ENCODE peak calls at places on chromosomes 3 and 15, in eight cellular contexts. One of them, this sample, is unnamed.

GRCh38 chr3:194285024-194285858 is 65.9 kb downstream of the CPN2 start:
- DNase-seq in uterus: peak
- DNase-seq in activated CD8-positive, alpha-beta T cell treated with anti-CD3 and anti-CD28 coated beads for 36 hours: no peak
- DNase-seq in GM12865: no peak
- DNase-seq in astrocyte of the spinal cord: peak
- DNase-seq in NB4: no peak
- DNase-seq in PC-3: peak
- DNase-seq in fibroblast of pulmonary artery: peak
- DNase-seq in this sample: peak

GRCh38 chr3:69081583-69082262 is 1.6 kb upstream of the UBA3 start:
- DNase-seq in uterus: no peak
- DNase-seq in activated CD8-positive, alpha-beta T cell treated with anti-CD3 and anti-CD28 coated beads for 36 hours: peak
- DNase-seq in GM12865: peak
- DNase-seq in astrocyte of the spinal cord: no peak
- DNase-seq in NB4: no peak
- DNase-seq in PC-3: peak
- DNase-seq in fibroblast of pulmonary artery: no peak
- DNase-seq in this sample: no peak

GRCh38 chr15:25095179-25095578 is 140.4 kb downstream of the SNRPN start:
- DNase-seq in uterus: no peak
- DNase-seq in activated CD8-positive, alpha-beta T cell treated with anti-CD3 and anti-CD28 coated beads for 36 hours: no peak
- DNase-seq in GM12865: no peak
- DNase-seq in astrocyte of the spinal cord: no peak
- DNase-seq in NB4: no peak
- DNase-seq in PC-3: no peak
- DNase-seq in fibroblast of pulmonary artery: no peak
- DNase-seq in this sample: no peak

GRCh38 chr15:58291848-58292247 is 139.9 kb upstream of the LIPC start:
- DNase-seq in uterus: no peak
- DNase-seq in activated CD8-positive, alpha-beta T cell treated with anti-CD3 and anti-CD28 coated beads for 36 hours: no peak
- DNase-seq in GM12865: no peak
- DNase-seq in astrocyte of the spinal cord: no peak
- DNase-seq in NB4: no peak
- DNase-seq in PC-3: no peak
- DNase-seq in fibroblast of pulmonary artery: no peak
- DNase-seq in this sample: no peak

GRCh38 chr15:37792351-37792750 is 142.1 kb upstream of the TMCO5A start:
- DNase-seq in uterus: no peak
- DNase-seq in activated CD8-positive, alpha-beta T cell treated with anti-CD3 and anti-CD28 coated beads for 36 hours: no peak
- DNase-seq in GM12865: no peak
- DNase-seq in astrocyte of the spinal cord: peak
- DNase-seq in NB4: no peak
- DNase-seq in PC-3: no peak
- DNase-seq in fibroblast of pulmonary artery: no peak
- DNase-seq in this sample: no peak

GRCh38 chr15:78414608-78415250 is 23.3 kb upstream of the IREB2 start:
- DNase-seq in uterus: no peak
- DNase-seq in activated CD8-positive, alpha-beta T cell treated with anti-CD3 and anti-CD28 coated beads for 36 hours: no peak
- DNase-seq in GM12865: no peak
- DNase-seq in astrocyte of the spinal cord: no peak
- DNase-seq in NB4: no peak
- DNase-seq in PC-3: no peak
- DNase-seq in fibroblast of pulmonary artery: no peak
- DNase-seq in this sample: no peak

GRCh38 chr3:31882431-31882830 is 98.6 kb downstream of the OSBPL10 start:
- DNase-seq in uterus: no peak
- DNase-seq in activated CD8-positive, alpha-beta T cell treated with anti-CD3 and anti-CD28 coated beads for 36 hours: no peak
- DNase-seq in GM12865: no peak
- DNase-seq in astrocyte of the spinal cord: no peak
- DNase-seq in NB4: no peak
- DNase-seq in PC-3: no peak
- DNase-seq in fibroblast of pulmonary artery: no peak
- DNase-seq in this sample: no peak

GRCh38 chr3:64351713-64352595 is 126.7 kb upstream of the PRICKLE2 start:
- DNase-seq in uterus: no peak
- DNase-seq in activated CD8-positive, alpha-beta T cell treated with anti-CD3 and anti-CD28 coated beads for 36 hours: no peak
- DNase-seq in GM12865: no peak
- DNase-seq in astrocyte of the spinal cord: peak
- DNase-seq in NB4: no peak
- DNase-seq in PC-3: no peak
- DNase-seq in fibroblast of pulmonary artery: peak
- DNase-seq in this sample: no peak

GRCh38 chr15:66935121-66935520 is 130.3 kb upstream of the SMAD3 start:
- DNase-seq in uterus: no peak
- DNase-seq in activated CD8-positive, alpha-beta T cell treated with anti-CD3 and anti-CD28 coated beads for 36 hours: no peak
- DNase-seq in GM12865: no peak
- DNase-seq in astrocyte of the spinal cord: no peak
- DNase-seq in NB4: no peak
- DNase-seq in PC-3: no peak
- DNase-seq in fibroblast of pulmonary artery: no peak
- DNase-seq in this sample: no peak

GRCh38 chr3:106208266-106208665 is 339.5 kb upstream of the CBLB start:
- DNase-seq in uterus: no peak
- DNase-seq in activated CD8-positive, alpha-beta T cell treated with anti-CD3 and anti-CD28 coated beads for 36 hours: no peak
- DNase-seq in GM12865: no peak
- DNase-seq in astrocyte of the spinal cord: no peak
- DNase-seq in NB4: no peak
- DNase-seq in PC-3: no peak
- DNase-seq in fibroblast of pulmonary artery: no peak
- DNase-seq in this sample: no peak

GRCh38 chr15:92715753-92716152 is 60.2 kb upstream of the FAM174B start:
- DNase-seq in uterus: no peak
- DNase-seq in activated CD8-positive, alpha-beta T cell treated with anti-CD3 and anti-CD28 coated beads for 36 hours: no peak
- DNase-seq in GM12865: no peak
- DNase-seq in astrocyte of the spinal cord: peak
- DNase-seq in NB4: no peak
- DNase-seq in PC-3: peak
- DNase-seq in fibroblast of pulmonary artery: peak
- DNase-seq in this sample: no peak

GRCh38 chr3:188164248-188164687 is 10.3 kb downstream of the LPP start:
- DNase-seq in uterus: no peak
- DNase-seq in activated CD8-positive, alpha-beta T cell treated with anti-CD3 and anti-CD28 coated beads for 36 hours: peak
- DNase-seq in GM12865: no peak
- DNase-seq in astrocyte of the spinal cord: no peak
- DNase-seq in NB4: no peak
- DNase-seq in PC-3: peak
- DNase-seq in fibroblast of pulmonary artery: no peak
- DNase-seq in this sample: no peak

GRCh38 chr15:68389041-68389930 is 42.7 kb downstream of the ITGA11 start:
- DNase-seq in uterus: peak
- DNase-seq in activated CD8-positive, alpha-beta T cell treated with anti-CD3 and anti-CD28 coated beads for 36 hours: no peak
- DNase-seq in GM12865: peak
- DNase-seq in astrocyte of the spinal cord: no peak
- DNase-seq in NB4: peak
- DNase-seq in PC-3: no peak
- DNase-seq in fibroblast of pulmonary artery: no peak
- DNase-seq in this sample: no peak

GRCh38 chr3:24156466-24156865 is 211.4 kb downstream of the NR1D2 start:
- DNase-seq in uterus: no peak
- DNase-seq in activated CD8-positive, alpha-beta T cell treated with anti-CD3 and anti-CD28 coated beads for 36 hours: no peak
- DNase-seq in GM12865: no peak
- DNase-seq in astrocyte of the spinal cord: peak
- DNase-seq in NB4: peak
- DNase-seq in PC-3: peak
- DNase-seq in fibroblast of pulmonary artery: peak
- DNase-seq in this sample: no peak

GRCh38 chr15:86165263-86166204 is 85.9 kb downstream of the AGBL1 start:
- DNase-seq in uterus: no peak
- DNase-seq in activated CD8-positive, alpha-beta T cell treated with anti-CD3 and anti-CD28 coated beads for 36 hours: no peak
- DNase-seq in GM12865: no peak
- DNase-seq in astrocyte of the spinal cord: peak
- DNase-seq in NB4: no peak
- DNase-seq in PC-3: no peak
- DNase-seq in fibroblast of pulmonary artery: no peak
- DNase-seq in this sample: no peak

GRCh38 chr3:192207239-192207638 is 520.1 kb downstream of the FGF12 start:
- DNase-seq in uterus: no peak
- DNase-seq in activated CD8-positive, alpha-beta T cell treated with anti-CD3 and anti-CD28 coated beads for 36 hours: no peak
- DNase-seq in GM12865: no peak
- DNase-seq in astrocyte of the spinal cord: peak
- DNase-seq in NB4: no peak
- DNase-seq in PC-3: peak
- DNase-seq in fibroblast of pulmonary artery: no peak
- DNase-seq in this sample: no peak

GRCh38 chr3:38657369-38657768 is 7.9 kb upstream of the SCN5A start:
- DNase-seq in uterus: no peak
- DNase-seq in activated CD8-positive, alpha-beta T cell treated with anti-CD3 and anti-CD28 coated beads for 36 hours: no peak
- DNase-seq in GM12865: no peak
- DNase-seq in astrocyte of the spinal cord: no peak
- DNase-seq in NB4: no peak
- DNase-seq in PC-3: no peak
- DNase-seq in fibroblast of pulmonary artery: no peak
- DNase-seq in this sample: no peak

GRCh38 chr3:38658886-38659285 is 9.4 kb upstream of the SCN5A start:
- DNase-seq in uterus: no peak
- DNase-seq in activated CD8-positive, alpha-beta T cell treated with anti-CD3 and anti-CD28 coated beads for 36 hours: no peak
- DNase-seq in GM12865: no peak
- DNase-seq in astrocyte of the spinal cord: no peak
- DNase-seq in NB4: no peak
- DNase-seq in PC-3: no peak
- DNase-seq in fibroblast of pulmonary artery: no peak
- DNase-seq in this sample: no peak

GRCh38 chr3:38653685-38654537 is 4.4 kb upstream of the SCN5A start:
- DNase-seq in uterus: no peak
- DNase-seq in activated CD8-positive, alpha-beta T cell treated with anti-CD3 and anti-CD28 coated beads for 36 hours: no peak
- DNase-seq in GM12865: no peak
- DNase-seq in astrocyte of the spinal cord: no peak
- DNase-seq in NB4: no peak
- DNase-seq in PC-3: no peak
- DNase-seq in fibroblast of pulmonary artery: no peak
- DNase-seq in this sample: no peak

GRCh38 chr3:38652934-38653333 is 3.4 kb upstream of the SCN5A start:
- DNase-seq in uterus: no peak
- DNase-seq in activated CD8-positive, alpha-beta T cell treated with anti-CD3 and anti-CD28 coated beads for 36 hours: no peak
- DNase-seq in GM12865: no peak
- DNase-seq in astrocyte of the spinal cord: no peak
- DNase-seq in NB4: no peak
- DNase-seq in PC-3: no peak
- DNase-seq in fibroblast of pulmonary artery: no peak
- DNase-seq in this sample: no peak

GRCh38 chr3:38655708-38656300 is 6.3 kb upstream of the SCN5A start:
- DNase-seq in uterus: no peak
- DNase-seq in activated CD8-positive, alpha-beta T cell treated with anti-CD3 and anti-CD28 coated beads for 36 hours: peak
- DNase-seq in GM12865: peak
- DNase-seq in astrocyte of the spinal cord: peak
- DNase-seq in NB4: peak
- DNase-seq in PC-3: peak
- DNase-seq in fibroblast of pulmonary artery: peak
- DNase-seq in this sample: no peak
- TF ChIP-seq CTCF in uterus: no peak
- TF ChIP-seq CTCF in activated CD8-positive, alpha-beta T cell treated with anti-CD3 and anti-CD28 coated beads for 36 hours: peak
- TF ChIP-seq CTCF in GM12865: peak
- TF ChIP-seq CTCF in astrocyte of the spinal cord: peak
- TF ChIP-seq CTCF in NB4: peak
- TF ChIP-seq CTCF in PC-3: peak
- TF ChIP-seq CTCF in fibroblast of pulmonary artery: peak
- TF ChIP-seq CTCF in this sample: peak

DNA sequence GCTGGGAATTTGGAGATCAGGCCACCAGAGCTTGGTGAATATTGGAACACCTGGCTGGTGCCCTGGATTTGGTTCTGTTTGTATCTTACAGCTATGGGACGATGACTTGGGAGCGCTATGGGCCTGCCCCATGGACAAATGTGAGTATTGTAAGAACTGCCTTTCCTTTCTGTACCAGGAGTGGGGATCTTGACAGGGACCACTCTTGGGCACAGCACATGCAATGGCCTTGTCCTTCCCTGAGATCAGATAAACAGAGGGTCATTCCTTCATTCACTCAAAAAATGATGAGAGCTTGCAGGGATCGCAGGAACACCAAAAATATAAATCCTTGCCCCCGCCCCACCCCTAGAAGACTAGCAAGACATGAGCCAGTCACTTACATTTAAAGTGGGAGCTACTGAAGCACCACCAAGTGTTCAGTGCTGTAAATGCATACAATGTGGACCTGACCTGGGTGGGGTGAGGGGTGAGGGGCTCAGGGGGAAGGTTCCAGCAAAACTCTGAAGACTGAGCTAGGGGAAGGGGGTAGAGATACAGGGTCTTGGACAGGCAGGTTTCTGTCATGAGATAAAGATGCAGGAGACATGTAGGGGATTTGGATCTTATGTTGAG is 2.7 kb upstream of the CRELD1 start:
- DNase-seq in uterus: no peak
- DNase-seq in activated CD8-positive, alpha-beta T cell treated with anti-CD3 and anti-CD28 coated beads for 36 hours: peak
- DNase-seq in GM12865: peak
- DNase-seq in astrocyte of the spinal cord: no peak
- DNase-seq in NB4: peak
- DNase-seq in PC-3: peak
- DNase-seq in fibroblast of pulmonary artery: peak
- DNase-seq in this sample: no peak
- TF ChIP-seq CTCF in uterus: no peak
- TF ChIP-seq CTCF in activated CD8-positive, alpha-beta T cell treated with anti-CD3 and anti-CD28 coated beads for 36 hours: peak
- TF ChIP-seq CTCF in GM12865: peak
- TF ChIP-seq CTCF in astrocyte of the spinal cord: peak
- TF ChIP-seq CTCF in NB4: no peak
- TF ChIP-seq CTCF in PC-3: peak
- TF ChIP-seq CTCF in fibroblast of pulmonary artery: peak
- TF ChIP-seq CTCF in this sample: no peak

GRCh38 chr3:19250959-19251610 is 102.8 kb downstream of the KCNH8 start:
- DNase-seq in uterus: no peak
- DNase-seq in activated CD8-positive, alpha-beta T cell treated with anti-CD3 and anti-CD28 coated beads for 36 hours: peak
- DNase-seq in GM12865: no peak
- DNase-seq in astrocyte of the spinal cord: no peak
- DNase-seq in NB4: peak
- DNase-seq in PC-3: no peak
- DNase-seq in fibroblast of pulmonary artery: no peak
- DNase-seq in this sample: no peak
- TF ChIP-seq CTCF in uterus: no peak
- TF ChIP-seq CTCF in activated CD8-positive, alpha-beta T cell treated with anti-CD3 and anti-CD28 coated beads for 36 hours: no peak
- TF ChIP-seq CTCF in GM12865: no peak
- TF ChIP-seq CTCF in astrocyte of the spinal cord: no peak
- TF ChIP-seq CTCF in NB4: no peak
- TF ChIP-seq CTCF in PC-3: no peak
- TF ChIP-seq CTCF in fibroblast of pulmonary artery: no peak
- TF ChIP-seq CTCF in this sample: no peak

GRCh38 chr3:66237551-66237950 is 16.8 kb downstream of the SLC25A26 start:
- DNase-seq in uterus: no peak
- DNase-seq in activated CD8-positive, alpha-beta T cell treated with anti-CD3 and anti-CD28 coated beads for 36 hours: no peak
- DNase-seq in GM12865: no peak
- DNase-seq in astrocyte of the spinal cord: no peak
- DNase-seq in NB4: no peak
- DNase-seq in PC-3: no peak
- DNase-seq in fibroblast of pulmonary artery: no peak
- DNase-seq in this sample: no peak

GRCh38 chr3:66233033-66233432 is 12.2 kb downstream of the SLC25A26 start:
- DNase-seq in uterus: no peak
- DNase-seq in activated CD8-positive, alpha-beta T cell treated with anti-CD3 and anti-CD28 coated beads for 36 hours: no peak
- DNase-seq in GM12865: no peak
- DNase-seq in astrocyte of the spinal cord: no peak
- DNase-seq in NB4: no peak
- DNase-seq in PC-3: no peak
- DNase-seq in fibroblast of pulmonary artery: no peak
- DNase-seq in this sample: no peak

GRCh38 chr3:66241466-66241865 is 20.7 kb downstream of the SLC25A26 start:
- DNase-seq in uterus: no peak
- DNase-seq in activated CD8-positive, alpha-beta T cell treated with anti-CD3 and anti-CD28 coated beads for 36 hours: no peak
- DNase-seq in GM12865: no peak
- DNase-seq in astrocyte of the spinal cord: no peak
- DNase-seq in NB4: no peak
- DNase-seq in PC-3: no peak
- DNase-seq in fibroblast of pulmonary artery: no peak
- DNase-seq in this sample: no peak

GRCh38 chr3:66239513-66240135 is 18.8 kb downstream of the SLC25A26 start:
- DNase-seq in uterus: no peak
- DNase-seq in activated CD8-positive, alpha-beta T cell treated with anti-CD3 and anti-CD28 coated beads for 36 hours: peak
- DNase-seq in GM12865: peak
- DNase-seq in astrocyte of the spinal cord: no peak
- DNase-seq in NB4: no peak
- DNase-seq in PC-3: no peak
- DNase-seq in fibroblast of pulmonary artery: no peak
- DNase-seq in this sample: no peak

GRCh38 chr3:66236281-66236680 is 15.5 kb downstream of the SLC25A26 start:
- DNase-seq in uterus: no peak
- DNase-seq in activated CD8-positive, alpha-beta T cell treated with anti-CD3 and anti-CD28 coated beads for 36 hours: no peak
- DNase-seq in GM12865: no peak
- DNase-seq in astrocyte of the spinal cord: peak
- DNase-seq in NB4: peak
- DNase-seq in PC-3: peak
- DNase-seq in fibroblast of pulmonary artery: peak
- DNase-seq in this sample: peak
- TF ChIP-seq CTCF in uterus: no peak
- TF ChIP-seq CTCF in activated CD8-positive, alpha-beta T cell treated with anti-CD3 and anti-CD28 coated beads for 36 hours: no peak
- TF ChIP-seq CTCF in GM12865: no peak
- TF ChIP-seq CTCF in astrocyte of the spinal cord: peak
- TF ChIP-seq CTCF in NB4: no peak
- TF ChIP-seq CTCF in PC-3: peak
- TF ChIP-seq CTCF in fibroblast of pulmonary artery: peak
- TF ChIP-seq CTCF in this sample: peak

This sample was measured in glutamatergic neuron.